ENCODE peak calls at places on chromosomes 5 and 9, in nine cellular contexts. N, I, D, Q, V, S, G, A and O are unnamed samples.

GRCh38 chr5:160133071-160133917 is 14.0 kb upstream of the PWWP2A start:
- DNase-seq in N (peak), I (no peak), D (peak), Q (no peak), V (peak), S (peak), G (no peak), A (no peak), O (peak)

GRCh38 chr5:93874080-93874479 is 132.7 kb upstream of the POU5F2 start:
- DNase-seq in N (no peak), I (no peak), D (no peak), Q (no peak), V (no peak), S (no peak), G (no peak), A (no peak), O (no peak)

GRCh38 chr5:53059281-53059680 is 50.3 kb downstream of the MOCS2 start:
- DNase-seq in N (no peak), I (no peak), D (no peak), Q (no peak), V (no peak), S (no peak), G (no peak), A (no peak), O (no peak)

GRCh38 chr5:136424835-136425694 is 59.7 kb upstream of the TRPC7 start:
- DNase-seq in N (peak), I (no peak), D (peak), Q (peak), V (peak), S (peak), G (peak), A (peak), O (peak)

GRCh38 chr9:132183134-132183533 is 21.3 kb downstream of the NTNG2 start:
- DNase-seq in N (no peak), I (no peak), D (no peak), Q (no peak), V (no peak), S (peak), G (no peak), A (no peak), O (no peak)

GRCh38 chr9:97293207-97293721 is 14.2 kb upstream of the CCDC180 start:
- DNase-seq in N (no peak), I (no peak), D (no peak), Q (no peak), V (peak), S (no peak), G (no peak), A (no peak), O (no peak)

GRCh38 chr9:82164159-82164558 is 175.6 kb downstream of the SPATA31D1 start:
- DNase-seq in N (no peak), I (no peak), D (no peak), Q (no peak), V (no peak), S (no peak), G (no peak), A (no peak), O (no peak)

GRCh38 chr5:132387649-132388117 is 18.2 kb downstream of the SLC22A5 start:
- DNase-seq in N (no peak), I (peak), D (peak), Q (no peak), V (peak), S (peak), G (no peak), A (peak), O (peak)

GRCh38 chr5:172274951-172275753 is 8.4 kb downstream of the UBTD2 start:
- DNase-seq in N (no peak), I (no peak), D (no peak), Q (no peak), V (no peak), S (no peak), G (no peak), A (no peak), O (no peak)

GRCh38 chr9:92147854-92148184 is 32.6 kb upstream of the SPTLC1 start:
- DNase-seq in N (no peak), I (no peak), D (no peak), Q (no peak), V (no peak), S (no peak), G (no peak), A (no peak), O (no peak)

GRCh38 chr5:124936626-124936933 is 190.1 kb upstream of the ZNF608 start:
- DNase-seq in N (no peak), I (no peak), D (no peak), Q (no peak), V (no peak), S (no peak), G (no peak), A (no peak), O (no peak)

GRCh38 chr5:65329266-65329665 is 152.5 kb downstream of the ADAMTS6 start:
- DNase-seq in N (no peak), I (no peak), D (no peak), Q (no peak), V (no peak), S (no peak), G (no peak), A (no peak), O (no peak)

GRCh38 chr5:171201285-171201684 is 107.8 kb upstream of the TLX3 start:
- DNase-seq in N (no peak), I (no peak), D (no peak), Q (no peak), V (no peak), S (peak), G (no peak), A (no peak), O (no peak)

GRCh38 chr5:115295775-115296129 is 702 bp downstream of the CCDC112 start:
- DNase-seq in N (no peak), I (no peak), D (no peak), Q (no peak), V (no peak), S (no peak), G (no peak), A (peak), O (no peak)

GRCh38 chr9:136110082-136111061 is 8.3 kb downstream of the TMEM250 start:
- DNase-seq in N (peak), I (no peak), D (no peak), Q (no peak), V (no peak), S (no peak), G (no peak), A (no peak), O (no peak)

GRCh38 chr5:160524827-160525226 is 103.2 kb downstream of the PTTG1 start:
- DNase-seq in N (no peak), I (no peak), D (no peak), Q (no peak), V (no peak), S (no peak), G (no peak), A (no peak), O (no peak)

GRCh38 chr9:134867917-134868750 is 12.5 kb upstream of the FCN2 start:
- DNase-seq in N (peak), I (no peak), D (no peak), Q (peak), V (no peak), S (no peak), G (no peak), A (no peak), O (no peak)

GRCh38 chr9:129964901-129965734 is 77.9 kb downstream of the FNBP1 start:
- DNase-seq in N (no peak), I (peak), D (peak), Q (no peak), V (no peak), S (no peak), G (no peak), A (no peak), O (no peak)

GRCh38 chr5:40356248-40356647 is 323.5 kb upstream of the PTGER4 start:
- DNase-seq in N (no peak), I (no peak), D (no peak), Q (no peak), V (no peak), S (no peak), G (no peak), A (no peak), O (no peak)

GRCh38 chr5:159163027-159163699 is 46.2 kb downstream of the RNF145 start:
- DNase-seq in N (no peak), I (no peak), D (no peak), Q (no peak), V (no peak), S (no peak), G (peak), A (peak), O (no peak)

GRCh38 chr9:93952784-93953491 is 2.2 kb downstream of the BARX1 start:
- DNase-seq in N (peak), I (peak), D (no peak), Q (no peak), V (no peak), S (peak), G (no peak), A (no peak), O (no peak)

GRCh38 chr5:137296213-137296702 is 202.9 kb downstream of the SPOCK1 start:
- DNase-seq in N (no peak), I (no peak), D (no peak), Q (no peak), V (peak), S (no peak), G (no peak), A (no peak), O (no peak)

GRCh38 chr5:77957516-77957915 is 181.4 kb upstream of the TBCA start:
- DNase-seq in N (peak), I (no peak), D (no peak), Q (no peak), V (no peak), S (no peak), G (no peak), A (no peak), O (no peak)

GRCh38 chr5:78747703-78748359 is 99.3 kb upstream of the LHFPL2 start:
- DNase-seq in N (no peak), I (no peak), D (no peak), Q (no peak), V (no peak), S (no peak), G (no peak), A (no peak), O (no peak)

GRCh38 chr5:122220498-122220897 is 91.2 kb downstream of the ZNF474 start:
- DNase-seq in N (no peak), I (no peak), D (no peak), Q (no peak), V (no peak), S (no peak), G (no peak), A (no peak), O (no peak)

GRCh38 chr9:114697951-114698351 is 16.0 kb upstream of the TEX48 start:
- DNase-seq in N (no peak), I (no peak), D (no peak), Q (no peak), V (no peak), S (no peak), G (no peak), A (no peak), O (no peak)

GRCh38 chr9:134855900-134856377 is 24.7 kb upstream of the FCN2 start:
- DNase-seq in N (no peak), I (no peak), D (no peak), Q (no peak), V (no peak), S (no peak), G (no peak), A (no peak), O (no peak)

GRCh38 chr5:120507197-120507596 is 43.1 kb downstream of the PRR16 start:
- DNase-seq in N (no peak), I (no peak), D (no peak), Q (no peak), V (no peak), S (no peak), G (no peak), A (no peak), O (no peak)
- TF ChIP-seq CTCF in N (no peak), I (no peak), D (no peak), Q (no peak), V (no peak), S (no peak), G (no peak), A (no peak), O (no peak)

GRCh38 chr5:59487068-59487686 is 406.3 kb downstream of the PDE4D start:
- DNase-seq in N (no peak), I (no peak), D (no peak), Q (no peak), V (no peak), S (no peak), G (no peak), A (no peak), O (no peak)

GRCh38 chr5:59489551-59489950 is 404.0 kb downstream of the PDE4D start:
- DNase-seq in N (no peak), I (no peak), D (no peak), Q (no peak), V (no peak), S (no peak), G (no peak), A (no peak), O (no peak)

GRCh38 chr5:59486508-59486907 is 407.0 kb downstream of the PDE4D start:
- DNase-seq in N (no peak), I (no peak), D (no peak), Q (no peak), V (no peak), S (no peak), G (no peak), A (no peak), O (no peak)

GRCh38 chr5:59485629-59486439 is 407.7 kb downstream of the PDE4D start:
- DNase-seq in N (no peak), I (no peak), D (no peak), Q (no peak), V (no peak), S (no peak), G (no peak), A (no peak), O (no peak)

DNA sequence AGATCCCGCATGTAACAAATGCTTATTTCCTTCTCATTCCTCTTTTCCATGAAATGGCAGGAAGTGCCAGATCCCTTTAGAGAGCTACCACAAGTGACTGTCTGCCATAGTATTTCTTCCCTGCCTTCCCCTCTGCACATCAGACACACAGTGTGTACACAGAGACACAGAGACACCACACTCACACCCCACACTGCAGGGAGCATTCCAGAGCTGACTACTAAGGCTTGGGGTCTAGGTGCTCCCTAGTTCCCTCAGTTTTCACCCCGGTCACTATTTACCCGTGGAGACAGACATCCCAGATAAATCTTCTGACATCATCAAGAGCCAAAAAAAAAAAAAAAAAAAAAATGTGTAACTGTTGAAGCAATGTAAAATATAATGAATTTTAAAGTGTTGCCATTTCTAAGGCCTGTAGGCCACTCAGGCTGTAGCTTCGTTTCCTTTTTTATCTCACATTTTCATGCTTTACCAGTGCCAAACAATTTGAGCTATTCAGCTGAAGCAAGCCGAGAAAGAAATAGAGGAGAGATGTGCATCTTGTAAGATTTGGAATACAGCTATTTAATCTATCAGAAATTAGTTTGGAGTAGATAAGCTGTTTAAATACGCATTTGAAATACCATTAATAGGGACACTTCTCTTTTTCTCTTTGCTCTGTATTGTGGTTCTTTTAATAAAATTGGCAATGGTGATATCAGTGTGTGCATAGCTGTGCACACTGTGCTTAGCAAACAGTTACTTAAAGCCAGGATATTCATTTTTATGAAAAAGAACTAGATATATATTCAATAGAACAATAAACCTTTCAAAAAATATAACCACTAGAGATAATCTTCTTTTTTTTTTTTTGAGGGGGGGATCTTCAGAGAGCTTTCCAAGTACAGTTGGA is 405.4 kb downstream of the PDE4D start:
- DNase-seq in N (no peak), I (no peak), D (no peak), Q (no peak), V (no peak), S (no peak), G (no peak), A (no peak), O (no peak)
- H3K27ac ChIP-seq in N (no peak), I (peak), D (no peak), Q (no peak), V (peak), S (no peak), G (no peak), A (peak), O (no peak)

DNA sequence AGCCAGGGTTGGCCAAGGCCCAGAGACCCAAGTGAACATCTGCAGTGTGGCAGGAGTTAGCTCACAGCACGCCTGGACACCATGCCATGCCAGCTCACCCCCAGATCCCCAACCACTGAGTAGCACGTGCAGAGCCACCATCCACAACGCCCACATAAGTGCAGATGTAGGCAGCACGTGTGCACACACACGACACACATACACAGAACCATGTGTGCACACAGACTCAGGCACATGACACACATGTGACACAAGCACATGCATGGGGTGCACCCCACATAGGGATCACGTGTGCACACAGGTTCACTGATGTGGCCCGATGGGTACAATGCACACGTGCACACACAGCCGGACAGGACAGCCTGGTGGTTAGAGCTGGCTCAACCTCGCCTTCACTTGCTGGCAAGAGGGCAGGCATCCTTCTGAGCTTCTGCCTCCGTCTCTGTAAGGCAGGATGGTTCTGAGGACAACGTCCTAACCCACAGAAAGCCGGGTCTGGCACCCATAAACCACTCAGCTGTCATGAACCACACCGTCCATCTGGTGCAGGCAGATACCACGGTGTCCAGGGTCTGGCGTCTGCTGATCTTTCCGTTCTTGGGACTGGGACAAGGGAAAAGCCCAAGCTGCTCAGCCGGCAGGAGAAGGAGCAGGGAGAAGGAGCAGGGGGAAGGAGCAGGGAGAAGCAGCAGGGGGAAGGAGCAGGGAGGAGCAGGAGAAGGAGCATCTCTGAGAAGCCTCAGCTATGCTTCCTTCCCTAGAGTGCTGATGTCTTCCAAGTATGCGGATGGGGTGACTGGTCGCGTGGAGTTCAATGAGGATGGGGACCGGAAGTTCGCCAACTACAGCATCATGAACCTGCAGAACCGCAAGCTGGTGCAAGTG is 12.0 kb downstream of the LRRC26 start:
- DNase-seq in N (no peak), I (no peak), D (no peak), Q (no peak), V (no peak), S (no peak), G (no peak), A (no peak), O (no peak)
- TF ChIP-seq CTCF in N (no peak), I (no peak), D (no peak), Q (no peak), V (no peak), S (no peak), G (no peak), A (no peak), O (no peak)

GRCh38 chr5:149130932-149131273 is 10.4 kb upstream of the ABLIM3 start:
- DNase-seq in N (no peak), I (no peak), D (no peak), Q (no peak), V (no peak), S (no peak), G (no peak), A (no peak), O (no peak)
- H3K27ac ChIP-seq in N (no peak), I (no peak), D (peak), Q (no peak), V (no peak), S (no peak), G (no peak), A (peak), O (no peak)

GRCh38 chr9:108816037-108816436 is 39.7 kb downstream of the ACTL7B start:
- DNase-seq in N (no peak), I (no peak), D (no peak), Q (no peak), V (no peak), S (no peak), G (no peak), A (no peak), O (no peak)

GRCh38 chr9:108811944-108812343 is 43.8 kb downstream of the ACTL7B start:
- DNase-seq in N (no peak), I (no peak), D (no peak), Q (no peak), V (no peak), S (no peak), G (no peak), A (no peak), O (no peak)

GRCh38 chr9:108815156-108815555 is 40.6 kb downstream of the ACTL7B start:
- DNase-seq in N (peak), I (no peak), D (no peak), Q (no peak), V (no peak), S (no peak), G (no peak), A (no peak), O (peak)

GRCh38 chr9:108812388-108812787 is 43.4 kb downstream of the ACTL7B start:
- DNase-seq in N (no peak), I (no peak), D (no peak), Q (no peak), V (no peak), S (no peak), G (no peak), A (no peak), O (no peak)

DNA sequence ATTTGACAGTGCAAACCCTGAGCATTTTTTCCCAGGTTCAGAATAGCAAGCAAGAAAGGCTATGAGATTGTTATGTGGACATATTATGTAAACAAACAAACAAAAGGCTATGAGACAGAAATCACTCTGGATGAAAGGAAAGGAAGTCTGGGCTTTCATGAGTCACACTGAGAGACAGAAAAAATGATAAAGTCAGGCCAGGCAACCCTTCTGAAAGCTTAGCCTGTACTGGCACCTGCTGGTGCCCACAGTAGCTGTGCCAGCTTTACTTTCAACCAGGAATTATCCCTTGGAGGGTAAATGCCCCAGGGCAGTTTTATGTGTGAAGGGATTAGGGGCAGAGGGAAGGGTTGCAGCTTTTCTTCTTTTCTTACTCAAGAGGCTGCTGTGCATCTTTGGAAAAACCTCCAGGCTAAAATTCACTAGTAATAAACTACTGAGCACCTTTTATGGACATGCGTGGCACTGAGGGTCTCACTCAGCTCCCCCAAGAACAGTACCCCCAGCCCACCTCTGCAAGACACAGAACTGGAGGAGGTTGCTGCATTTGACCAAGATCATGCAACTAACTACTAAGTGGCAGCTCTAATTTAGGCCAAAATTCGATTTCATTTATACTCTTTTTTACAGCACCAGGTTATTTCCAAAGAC is 41.7 kb downstream of the ACTL7B start:
- DNase-seq in N (peak), I (no peak), D (no peak), Q (no peak), V (no peak), S (no peak), G (peak), A (peak), O (no peak)
- TF ChIP-seq CTCF in N (peak), I (no peak), D (peak), Q (no peak), V (peak), S (peak), G (peak), A (peak), O (no peak)